ENCODE peak calls at places on chromosomes 13 and 19, in five cellular contexts. One of them, this sample, is unnamed.

GRCh38 chr19:10433131-10433536 is 12.8 kb downstream of the PDE4A start:
- DNase-seq in cardiac muscle cell: no peak
- DNase-seq in IMR-90: no peak
- DNase-seq in endodermal cell: no peak
- DNase-seq in H7: no peak
- DNase-seq in this sample: no peak

GRCh38 chr19:35265126-35265995 is 3.4 kb upstream of the USF2 start:
- DNase-seq in IMR-90: no peak
- DNase-seq in H7: peak; percentile 26
- DNase-seq in endodermal cell: peak; percentile 49
- DNase-seq in cardiac muscle cell: no peak
- DNase-seq in this sample: no peak

GRCh38 chr13:73722120-73722519 is 412.1 kb downstream of the KLF12 start:
- DNase-seq in cardiac muscle cell: no peak
- DNase-seq in endodermal cell: no peak
- DNase-seq in IMR-90: peak; percentile 77
- DNase-seq in H7: peak; percentile 16
- DNase-seq in this sample: no peak

GRCh38 chr13:25687622-25688225 is 315.9 kb downstream of the ATP8A2 start:
- DNase-seq in H7: no peak
- DNase-seq in IMR-90: no peak
- DNase-seq in cardiac muscle cell: no peak
- DNase-seq in endodermal cell: no peak
- DNase-seq in this sample: peak; percentile 33

GRCh38 chr13:27988520-27988919 is at the start of gene URAD:
- DNase-seq in H7: no peak
- DNase-seq in endodermal cell: no peak
- DNase-seq in cardiac muscle cell: no peak
- DNase-seq in IMR-90: no peak
- DNase-seq in this sample: no peak

GRCh38 chr19:54160182-54160811 is 776 bp upstream of the LENG1 start:
- DNase-seq in IMR-90: peak; percentile 57
- DNase-seq in H7: no peak
- DNase-seq in endodermal cell: no peak
- DNase-seq in cardiac muscle cell: no peak
- DNase-seq in this sample: peak; percentile 72

GRCh38 chr13:63944896-63945295 is 2529.2 kb upstream of the PCDH20 start:
- DNase-seq in cardiac muscle cell: peak; percentile 2
- DNase-seq in H7: no peak
- DNase-seq in IMR-90: no peak
- DNase-seq in endodermal cell: no peak
- DNase-seq in this sample: no peak

GRCh38 chr19:31290926-31291590 is 58.2 kb downstream of the TSHZ3 start:
- DNase-seq in cardiac muscle cell: no peak
- DNase-seq in endodermal cell: no peak
- DNase-seq in H7: no peak
- DNase-seq in IMR-90: peak; percentile 28
- DNase-seq in this sample: no peak

GRCh38 chr19:5479958-5480357 is 24.7 kb downstream of the ZNRF4 start:
- DNase-seq in cardiac muscle cell: no peak
- DNase-seq in H7: peak; percentile 66
- DNase-seq in IMR-90: no peak
- DNase-seq in endodermal cell: no peak
- DNase-seq in this sample: no peak

GRCh38 chr13:113124211-113125025 is 1.8 kb downstream of the F10 start:
- DNase-seq in IMR-90: no peak
- DNase-seq in H7: peak; percentile 37
- DNase-seq in endodermal cell: no peak
- DNase-seq in cardiac muscle cell: no peak
- DNase-seq in this sample: no peak

GRCh38 chr13:46751811-46752635 is 44.9 kb downstream of the ESD start:
- DNase-seq in IMR-90: peak; percentile 45
- DNase-seq in cardiac muscle cell: no peak
- DNase-seq in H7: no peak
- DNase-seq in endodermal cell: no peak
- DNase-seq in this sample: peak; percentile 18

GRCh38 chr19:16773259-16773658 is 53.6 kb downstream of the NWD1 start:
- DNase-seq in cardiac muscle cell: no peak
- DNase-seq in endodermal cell: no peak
- DNase-seq in IMR-90: no peak
- DNase-seq in H7: no peak
- DNase-seq in this sample: no peak

GRCh38 chr13:106151056-106151699 is 384.3 kb downstream of the EFNB2 start:
- DNase-seq in cardiac muscle cell: no peak
- DNase-seq in endodermal cell: no peak
- DNase-seq in H7: peak; percentile 18
- DNase-seq in IMR-90: peak; percentile 84
- DNase-seq in this sample: no peak

GRCh38 chr13:20192470-20193141 is at the start of gene GJB2:
- DNase-seq in cardiac muscle cell: peak; percentile 46
- DNase-seq in H7: peak; percentile 78
- DNase-seq in IMR-90: no peak
- DNase-seq in endodermal cell: peak; percentile 69
- DNase-seq in this sample: peak; percentile 81

GRCh38 chr13:65670014-65670625 is 1560.0 kb downstream of the PCDH9 start:
- DNase-seq in H7: no peak
- DNase-seq in cardiac muscle cell: no peak
- DNase-seq in endodermal cell: no peak
- DNase-seq in IMR-90: no peak
- DNase-seq in this sample: no peak

GRCh38 chr19:3366104-3366760 is at the start of gene NFIC:
- DNase-seq in H7: peak; percentile 90
- DNase-seq in endodermal cell: peak; percentile 74
- DNase-seq in IMR-90: peak; percentile 79
- DNase-seq in cardiac muscle cell: peak; percentile 60
- DNase-seq in this sample: peak; percentile 76

GRCh38 chr19:7272856-7273578 is 21.2 kb downstream of the INSR start:
- DNase-seq in endodermal cell: no peak
- DNase-seq in H7: no peak
- DNase-seq in IMR-90: no peak
- DNase-seq in cardiac muscle cell: no peak
- DNase-seq in this sample: no peak

GRCh38 chr19:27894906-27895754 is 1317.8 kb downstream of the UQCRFS1 start:
- DNase-seq in IMR-90: no peak
- DNase-seq in endodermal cell: no peak
- DNase-seq in H7: no peak
- DNase-seq in cardiac muscle cell: no peak
- DNase-seq in this sample: no peak

GRCh38 chr19:17170538-17171297 is 44.4 kb upstream of the USE1 start:
- DNase-seq in endodermal cell: no peak
- DNase-seq in H7: no peak
- DNase-seq in IMR-90: no peak
- DNase-seq in cardiac muscle cell: no peak
- DNase-seq in this sample: no peak

GRCh38 chr19:5156231-5156986 is 184.2 kb downstream of the PTPRS start:
- DNase-seq in cardiac muscle cell: no peak
- DNase-seq in H7: peak; percentile 59
- DNase-seq in endodermal cell: no peak
- DNase-seq in IMR-90: no peak
- DNase-seq in this sample: no peak

GRCh38 chr19:6092329-6093286 is 17.7 kb downstream of the RFX2 start:
- DNase-seq in cardiac muscle cell: peak; percentile 78
- DNase-seq in endodermal cell: peak; percentile 86
- DNase-seq in IMR-90: peak; percentile 88
- DNase-seq in H7: peak; percentile 83
- DNase-seq in this sample: peak; percentile 93

GRCh38 chr13:112060899-112061366 is 6.0 kb upstream of the SOX1 start:
- DNase-seq in H7: peak; percentile 78
- DNase-seq in IMR-90: no peak
- DNase-seq in endodermal cell: peak; percentile 79
- DNase-seq in cardiac muscle cell: no peak
- DNase-seq in this sample: no peak

GRCh38 chr19:48819366-48819816 is 8.6 kb upstream of the BCAT2 start:
- DNase-seq in H7: no peak
- DNase-seq in cardiac muscle cell: no peak
- DNase-seq in endodermal cell: no peak
- DNase-seq in IMR-90: peak; percentile 79
- DNase-seq in this sample: peak; percentile 93

GRCh38 chr19:46898731-46899130 is 37.9 kb downstream of the ARHGAP35 start:
- DNase-seq in IMR-90: peak; percentile 76
- DNase-seq in endodermal cell: peak; percentile 49
- DNase-seq in cardiac muscle cell: peak; percentile 21
- DNase-seq in H7: no peak
- DNase-seq in this sample: no peak

GRCh38 chr19:39335168-39335567 is 675 bp downstream of the GMFG start:
- DNase-seq in endodermal cell: no peak
- DNase-seq in IMR-90: no peak
- DNase-seq in H7: no peak
- DNase-seq in cardiac muscle cell: no peak
- DNase-seq in this sample: no peak
- H3K4me3 ChIP-seq in endodermal cell: no peak overlapping the region
- H3K4me3 ChIP-seq in IMR-90: no peak overlapping the region
- H3K4me3 ChIP-seq in H7: no peak overlapping the region
- H3K4me3 ChIP-seq in cardiac muscle cell: no peak overlapping the region
- H3K4me3 ChIP-seq in this sample: no peak overlapping the region

DNA sequence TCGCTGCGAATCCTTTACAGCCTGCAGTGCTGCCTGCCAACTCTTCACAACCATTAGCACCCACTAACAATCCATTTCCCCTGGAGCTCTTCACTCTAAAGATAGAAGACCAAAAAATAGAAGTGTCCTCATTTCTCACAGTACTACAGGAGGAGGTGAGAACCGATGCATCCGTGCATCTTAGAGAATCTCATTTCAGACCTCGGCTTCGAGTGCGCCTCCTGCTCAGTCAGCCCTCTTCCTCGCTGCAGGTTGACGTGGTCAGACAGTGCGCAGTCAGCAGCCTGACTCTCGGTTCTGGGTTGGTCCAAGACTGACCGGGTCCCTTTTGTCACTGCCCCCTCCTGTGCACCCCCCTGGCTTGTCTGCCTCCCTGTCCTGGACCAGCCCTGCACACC is 85.3 kb downstream of the RAB20 start:
- DNase-seq in endodermal cell: no peak
- DNase-seq in cardiac muscle cell: no peak
- DNase-seq in H7: no peak
- DNase-seq in IMR-90: no peak
- DNase-seq in this sample: no peak
- H3K36me3 ChIP-seq in endodermal cell: peaks cover 94% of the 10 kb centered on the region
- H3K36me3 ChIP-seq in cardiac muscle cell: no peaks in the 10 kb centered on the region
- H3K36me3 ChIP-seq in H7: peaks cover 15% of the 10 kb centered on the region
- H3K36me3 ChIP-seq in IMR-90: peaks cover 77% of the 10 kb centered on the region
- H3K36me3 ChIP-seq in this sample: no peaks in the 10 kb centered on the region

DNA sequence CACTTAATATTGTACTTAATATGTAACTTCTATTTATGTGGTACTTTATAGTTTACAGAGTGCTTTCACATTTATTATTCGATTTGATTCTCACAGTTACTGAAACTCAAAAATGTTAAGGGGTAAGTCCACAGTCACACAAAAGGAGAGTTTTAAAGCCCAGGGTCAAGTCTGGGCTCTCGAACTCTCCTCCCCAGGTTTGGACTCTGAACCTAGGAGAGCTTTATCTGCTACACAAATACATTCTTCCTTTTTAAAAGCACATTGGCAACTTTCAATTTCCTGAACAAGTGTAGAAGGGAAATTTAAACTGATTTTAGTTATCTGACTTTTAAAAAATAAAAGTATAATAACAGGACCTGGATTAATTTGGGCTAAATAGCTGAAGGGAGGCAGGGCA is 139.2 kb downstream of the ZAR1L start:
- DNase-seq in IMR-90: no peak
- DNase-seq in H7: no peak
- DNase-seq in cardiac muscle cell: no peak
- DNase-seq in endodermal cell: no peak
- DNase-seq in this sample: no peak
- H3K4me3 ChIP-seq in IMR-90: no peak overlapping the region
- H3K4me3 ChIP-seq in H7: no peak overlapping the region
- H3K4me3 ChIP-seq in cardiac muscle cell: no peak overlapping the region
- H3K4me3 ChIP-seq in endodermal cell: no peak overlapping the region
- H3K4me3 ChIP-seq in this sample: no peak overlapping the region

GRCh38 chr19:41318696-41319499 is 8.9 kb downstream of the CCDC97 start:
- DNase-seq in H7: no peak
- DNase-seq in cardiac muscle cell: no peak
- DNase-seq in IMR-90: no peak
- DNase-seq in endodermal cell: no peak
- DNase-seq in this sample: peak; percentile 34
- H3K36me3 ChIP-seq in H7: peaks cover 20% of the 10 kb centered on the region
- H3K36me3 ChIP-seq in cardiac muscle cell: peaks cover 19% of the 10 kb centered on the region
- H3K36me3 ChIP-seq in IMR-90: peaks cover 51% of the 10 kb centered on the region
- H3K36me3 ChIP-seq in endodermal cell: peaks cover 72% of the 10 kb centered on the region
- H3K36me3 ChIP-seq in this sample: peaks cover 9% of the 10 kb centered on the region

This sample was measured in mucosa of descending colon.